ENCODE peak calls at places on chromosome 7, in six cellular contexts. A is lower leg skin, Y is glutamatergic neuron, Z is tibial artery, O is fibroblast of villous mesenchyme, M is IMR-90. H is an unnamed sample.

GRCh38 chr7:132154248-132154647 is 422.0 kb downstream of the PLXNA4 start:
- DNase-seq in A (no peak), Y (no peak), Z (no peak), O (no peak), M (no peak), H (no peak)

GRCh38 chr7:34748244-34749039 is 90.4 kb downstream of the NPSR1 start:
- DNase-seq in A (peak), Y (no peak), Z (no peak), O (peak), M (peak), H (peak)

GRCh38 chr7:79458796-79459195 is 5.3 kb upstream of the MAGI2 start:
- DNase-seq in A (no peak), Y (no peak), Z (no peak), O (peak), M (peak), H (peak)

GRCh38 chr7:111438369-111439289 is 123.7 kb downstream of the IMMP2L start:
- DNase-seq in A (no peak), Y (no peak), Z (no peak), O (peak), M (peak), H (peak)

GRCh38 chr7:11212816-11213215 is 239.1 kb downstream of the PHF14 start:
- DNase-seq in A (no peak), Y (no peak), Z (no peak), O (peak), M (peak), H (no peak)

GRCh38 chr7:103613655-103614642 is 167.9 kb upstream of the SLC26A5 start:
- DNase-seq in A (no peak), Y (peak), Z (no peak), O (peak), M (no peak), H (peak)

GRCh38 chr7:87474533-87475358 is 734 bp downstream of the ABCB4 start:
- DNase-seq in A (no peak), Y (no peak), Z (no peak), O (peak), M (no peak), H (peak)

GRCh38 chr7:50353201-50353600 is 48.7 kb downstream of the IKZF1 start:
- DNase-seq in A (no peak), Y (no peak), Z (no peak), O (no peak), M (no peak), H (no peak)

GRCh38 chr7:69703099-69703498 is 104.8 kb downstream of the AUTS2 start:
- DNase-seq in A (no peak), Y (no peak), Z (no peak), O (no peak), M (no peak), H (peak)

GRCh38 chr7:54961391-54961790 is 57.4 kb upstream of the EGFR start:
- DNase-seq in A (no peak), Y (no peak), Z (no peak), O (peak), M (no peak), H (no peak)

GRCh38 chr7:132773527-132773956 is 197.3 kb upstream of the PLXNA4 start:
- DNase-seq in A (no peak), Y (no peak), Z (no peak), O (peak), M (peak), H (peak)

GRCh38 chr7:67551027-67551426 is 554.4 kb downstream of the TYW1 start:
- DNase-seq in A (no peak), Y (no peak), Z (no peak), O (no peak), M (no peak), H (no peak)

GRCh38 chr7:129801882-129802281 is 150.9 kb downstream of the UBE2H start:
- DNase-seq in A (no peak), Y (no peak), Z (no peak), O (no peak), M (no peak), H (no peak)

GRCh38 chr7:99843808-99844207 is 16.0 kb downstream of the CYP3A43 start:
- DNase-seq in A (no peak), Y (no peak), Z (no peak), O (no peak), M (no peak), H (peak)

GRCh38 chr7:115352375-115352774 is 430.5 kb downstream of the MDFIC start:
- DNase-seq in A (no peak), Y (no peak), Z (no peak), O (peak), M (peak), H (peak)

GRCh38 chr7:106071999-106072714 is 40.0 kb downstream of the SYPL1 start:
- DNase-seq in A (no peak), Y (no peak), Z (no peak), O (no peak), M (no peak), H (no peak)

GRCh38 chr7:45681596-45682357 is 107.6 kb downstream of the ADCY1 start:
- DNase-seq in A (peak), Y (no peak), Z (peak), O (no peak), M (no peak), H (no peak)

GRCh38 chr7:13161125-13161524 is 473.7 kb downstream of the ARL4A start:
- DNase-seq in A (no peak), Y (no peak), Z (no peak), O (no peak), M (no peak), H (no peak)

GRCh38 chr7:45924283-45924682 is 3.2 kb upstream of the IGFBP3 start:
- DNase-seq in A (no peak), Y (no peak), Z (no peak), O (peak), M (peak), H (peak)

GRCh38 chr7:110412614-110413013 is 678.3 kb upstream of the LRRN3 start:
- DNase-seq in A (no peak), Y (no peak), Z (no peak), O (no peak), M (no peak), H (no peak)

GRCh38 chr7:131554880-131555516 is 1.4 kb downstream of the PODXL start:
- DNase-seq in A (no peak), Y (no peak), Z (no peak), O (no peak), M (no peak), H (no peak)

GRCh38 chr7:131654668-131655326 is 98.4 kb upstream of the PODXL start:
- DNase-seq in A (peak), Y (peak), Z (peak), O (peak), M (peak), H (peak)

GRCh38 chr7:78562191-78562590 is 763.6 kb downstream of the PHTF2 start:
- DNase-seq in A (no peak), Y (no peak), Z (no peak), O (no peak), M (peak), H (no peak)

GRCh38 chr7:76310102-76310957 is 7.9 kb downstream of the HSPB1 start:
- DNase-seq in A (no peak), Y (peak), Z (no peak), O (no peak), M (no peak), H (no peak)

GRCh38 chr7:36764929-36765328 is 40.6 kb upstream of the AOAH start:
- DNase-seq in A (no peak), Y (no peak), Z (no peak), O (no peak), M (no peak), H (no peak)

GRCh38 chr7:4633012-4633411 is 49.1 kb upstream of the FOXK1 start:
- DNase-seq in A (no peak), Y (no peak), Z (no peak), O (peak), M (peak), H (peak)

GRCh38 chr7:37065779-37066271 is 341.5 kb upstream of the AOAH start:
- DNase-seq in A (no peak), Y (no peak), Z (no peak), O (peak), M (peak), H (peak)

GRCh38 chr7:122766593-122766992 is 63.9 kb upstream of the RNF148 start:
- DNase-seq in A (no peak), Y (no peak), Z (no peak), O (no peak), M (no peak), H (no peak)

GRCh38 chr7:151251926-151252835 is 3.7 kb upstream of the SMARCD3 start:
- DNase-seq in A (no peak), Y (peak), Z (peak), O (peak), M (peak), H (peak)

GRCh38 chr7:42071372-42072261 is 165.4 kb downstream of the GLI3 start:
- DNase-seq in A (no peak), Y (no peak), Z (no peak), O (peak), M (peak), H (peak)

GRCh38 chr7:37267251-37267650 is 181.4 kb downstream of the ELMO1 start:
- DNase-seq in A (no peak), Y (no peak), Z (no peak), O (no peak), M (no peak), H (no peak)

GRCh38 chr7:110502893-110503465 is 587.9 kb upstream of the LRRN3 start:
- DNase-seq in A (no peak), Y (no peak), Z (no peak), O (peak), M (peak), H (peak)

GRCh38 chr7:40122940-40123254 is 11.5 kb downstream of the MPLKIP start:
- DNase-seq in A (no peak), Y (no peak), Z (no peak), O (no peak), M (no peak), H (no peak)

GRCh38 chr7:77441046-77441445 is 24.9 kb upstream of the GSAP start:
- DNase-seq in A (no peak), Y (no peak), Z (no peak), O (no peak), M (no peak), H (peak)

GRCh38 chr7:83150310-83150709 is 12.4 kb downstream of the PCLO start:
- DNase-seq in A (no peak), Y (no peak), Z (no peak), O (no peak), M (no peak), H (no peak)

GRCh38 chr7:424961-425793 is 94.5 kb downstream of the PDGFA start:
- DNase-seq in A (no peak), Y (no peak), Z (peak), O (no peak), M (no peak), H (peak)

GRCh38 chr7:15687645-15688025 is 1.2 kb upstream of the MEOX2 start:
- DNase-seq in A (peak), Y (peak), Z (peak), O (no peak), M (no peak), H (no peak)
- TF ChIP-seq CTCF in A (no peak), Y (no peak), Z (no peak), O (no peak), M (no peak), H (no peak)

GRCh38 chr7:142668495-142668894 is 80.8 kb upstream of the PRSS1 start:
- DNase-seq in A (no peak), Y (no peak), Z (no peak), O (no peak), M (no peak), H (no peak)

GRCh38 chr7:142671506-142671905 is 77.8 kb upstream of the PRSS1 start:
- DNase-seq in A (no peak), Y (no peak), Z (no peak), O (no peak), M (no peak), H (no peak)

GRCh38 chr7:142670504-142670903 is 78.8 kb upstream of the PRSS1 start:
- DNase-seq in A (no peak), Y (no peak), Z (no peak), O (no peak), M (no peak), H (no peak)

DNA sequence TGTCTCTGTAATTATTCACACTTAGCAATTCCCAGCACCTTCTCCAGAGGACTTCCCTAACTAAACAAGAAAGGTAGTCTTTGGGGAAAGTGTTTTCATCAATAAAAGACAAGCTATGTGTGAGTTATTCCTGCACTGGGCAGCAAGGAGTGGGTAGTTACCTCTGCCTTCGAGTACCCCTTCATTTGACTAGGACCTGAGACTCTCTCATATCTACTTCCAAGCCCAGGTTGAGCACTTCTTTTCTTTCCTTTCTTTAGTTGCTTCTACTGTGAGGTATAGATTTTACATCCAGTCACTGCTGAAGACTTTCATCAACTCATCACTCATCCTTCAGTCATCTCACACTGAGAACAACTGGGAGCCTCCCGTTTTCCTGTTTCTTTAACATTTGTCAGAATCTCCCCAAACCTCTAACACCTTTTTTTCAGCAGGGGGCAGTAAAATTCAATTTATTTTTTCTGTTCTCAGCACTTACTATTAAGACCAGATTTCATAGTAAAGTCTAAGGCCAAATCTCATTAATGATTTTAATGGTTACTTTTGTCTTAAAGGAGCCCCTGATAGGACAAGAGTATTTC is 80.1 kb upstream of the PRSS1 start:
- DNase-seq in A (no peak), Y (no peak), Z (no peak), O (peak), M (peak), H (peak)
- TF ChIP-seq CTCF in A (no peak), Y (peak), Z (peak), O (peak), M (peak), H (peak)

GRCh38 chr7:91055219-91055618 is 209.0 kb upstream of the FZD1 start:
- DNase-seq in A (no peak), Y (no peak), Z (no peak), O (no peak), M (no peak), H (no peak)
- TF ChIP-seq CTCF in A (no peak), Y (no peak), Z (peak), O (peak), M (no peak), H (no peak)

GRCh38 chr7:128266529-128266890 is 25.4 kb downstream of the LEP start:
- DNase-seq in A (no peak), Y (no peak), Z (no peak), O (no peak), M (no peak), H (no peak)

GRCh38 chr7:128265906-128266300 is 24.8 kb downstream of the LEP start:
- DNase-seq in A (no peak), Y (no peak), Z (no peak), O (no peak), M (no peak), H (no peak)

GRCh38 chr7:128265156-128265905 is 24.3 kb downstream of the LEP start:
- DNase-seq in A (no peak), Y (no peak), Z (no peak), O (no peak), M (no peak), H (no peak)

GRCh38 chr7:128268233-128268632 is 27.2 kb downstream of the LEP start:
- DNase-seq in A (no peak), Y (no peak), Z (no peak), O (no peak), M (no peak), H (no peak)

DNA sequence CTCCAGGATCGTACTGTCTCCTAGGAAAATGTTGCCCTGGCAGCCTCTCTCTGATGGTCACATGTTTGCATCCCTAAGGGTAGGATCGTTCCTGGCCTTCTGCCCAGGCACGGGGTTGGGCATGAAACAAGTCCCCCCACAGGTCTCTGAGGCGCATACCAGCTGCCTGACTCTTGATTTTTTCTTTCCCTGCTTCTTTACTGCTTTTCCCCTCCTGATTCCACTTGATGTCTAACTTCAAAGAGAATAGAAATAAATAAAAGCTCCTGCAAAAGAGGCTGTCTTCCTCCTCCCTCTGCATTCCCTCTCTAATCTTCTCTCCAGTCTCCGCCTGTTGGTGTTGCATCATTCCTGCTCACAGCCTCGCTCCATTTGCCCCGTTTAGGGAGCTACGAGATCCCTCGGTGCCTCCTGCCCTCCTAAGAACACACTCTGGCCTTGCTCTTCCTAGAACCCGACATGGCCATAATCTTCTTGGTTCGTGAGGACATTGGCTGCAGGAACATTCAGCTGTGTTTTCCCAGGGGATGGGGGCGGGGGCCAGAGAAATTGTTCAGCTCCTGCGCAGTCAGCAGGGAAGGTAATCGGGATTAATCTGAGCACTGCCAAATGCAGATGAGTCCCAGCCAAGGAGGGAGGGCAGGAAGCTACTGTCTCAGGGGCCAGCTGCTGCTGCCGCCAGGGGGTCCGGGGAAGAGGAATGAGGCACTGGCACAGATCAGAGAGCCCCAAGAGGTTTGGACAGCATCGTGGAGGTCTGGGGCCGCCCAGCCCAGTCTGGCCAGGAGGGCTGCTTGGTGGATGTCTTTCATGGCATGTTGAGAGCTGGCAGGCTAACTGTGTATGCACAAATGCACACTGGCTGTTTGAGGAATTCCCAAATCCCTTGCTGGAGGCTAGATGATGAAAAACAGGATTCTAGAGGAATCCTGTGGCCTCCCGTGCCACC is 26.1 kb downstream of the LEP start:
- DNase-seq in A (peak), Y (peak), Z (peak), O (peak), M (peak), H (peak)
- TF ChIP-seq CTCF in A (no peak), Y (no peak), Z (no peak), O (peak), M (no peak), H (no peak)

DNA sequence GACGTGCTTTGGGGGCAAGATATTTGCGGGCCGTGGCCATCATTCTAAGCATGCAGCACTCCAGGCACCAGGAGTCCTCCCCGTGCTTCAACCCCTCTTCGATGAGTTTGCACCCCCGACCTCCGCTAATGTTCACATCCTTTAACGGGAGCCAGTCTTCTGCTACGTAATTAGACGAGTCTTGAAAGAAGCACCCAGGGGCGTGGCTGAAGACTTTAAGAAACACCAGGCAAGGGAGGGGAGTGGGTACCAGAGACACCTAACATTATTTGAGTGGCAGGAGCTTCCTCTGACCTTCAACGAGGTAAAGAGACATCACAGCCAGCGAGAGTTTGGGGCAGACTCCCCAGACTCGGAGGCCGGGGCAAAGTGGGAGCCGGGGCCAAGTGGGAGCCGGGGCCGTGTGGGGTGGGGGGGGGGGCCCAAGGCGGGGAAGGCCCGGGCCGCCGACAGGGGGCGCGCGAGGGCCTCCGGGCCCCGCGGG is 31.1 kb upstream of the TOMM7 start:
- DNase-seq in A (peak), Y (no peak), Z (no peak), O (peak), M (no peak), H (peak)
- TF ChIP-seq CTCF in A (no peak), Y (no peak), Z (no peak), O (no peak), M (peak), H (no peak)

DNA sequence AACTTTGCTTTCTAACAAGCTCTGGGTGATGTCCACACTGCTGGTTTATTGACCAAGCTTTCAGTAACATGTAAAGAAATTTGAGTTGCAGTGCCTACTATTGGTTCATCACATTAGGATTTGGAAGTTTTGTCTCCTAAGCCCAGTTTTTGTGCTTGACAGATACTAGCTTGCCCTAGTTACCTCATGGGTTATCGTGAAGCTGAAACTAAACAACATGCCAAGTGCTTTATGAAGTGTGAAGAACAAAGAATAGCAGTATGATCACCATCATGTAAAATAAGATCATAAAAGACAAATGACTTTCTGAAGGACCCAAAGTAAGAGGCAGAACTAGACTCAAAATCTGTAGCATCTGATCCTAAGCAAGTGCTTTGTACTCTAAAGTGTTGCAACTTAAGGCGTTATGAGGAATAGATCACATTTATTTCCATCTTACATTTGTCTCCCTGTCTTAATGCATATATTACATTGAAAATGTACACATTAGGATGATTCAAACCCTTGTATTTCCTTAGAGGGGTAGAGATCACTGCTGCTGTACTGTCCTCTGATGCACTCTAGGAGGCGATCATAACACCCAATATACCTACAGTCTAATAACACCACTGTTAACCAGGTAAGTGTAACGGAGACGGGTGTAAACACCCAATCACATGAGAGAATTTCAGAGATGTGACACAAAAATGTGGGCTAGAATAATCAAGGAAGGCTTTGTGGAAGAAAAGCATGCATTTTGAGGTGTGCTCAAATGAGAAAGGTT is 71.3 kb downstream of the NRCAM start:
- DNase-seq in A (no peak), Y (no peak), Z (no peak), O (no peak), M (no peak), H (no peak)
- TF ChIP-seq CTCF in A (no peak), Y (no peak), Z (no peak), O (no peak), M (no peak), H (peak)

H was measured in fibroblast of mammary gland.